ENCODE peak calls at places on chromosomes 16 and 17, in four cellular contexts. Y is effector memory CD4-positive, alpha-beta T cell; X is heart left ventricle; J is A549. R is an unnamed sample.

GRCh38 chr16:17529982-17530760 is 59.4 kb upstream of the XYLT1 start:
- DNase-seq in Y (no peak), J (no peak), X (no peak), R (no peak)

GRCh38 chr17:1997146-1997586 is 28.0 kb downstream of the RTN4RL1 start:
- DNase-seq in Y (no peak), X (no peak), J (peak), R (no peak)

GRCh38 chr17:68782829-68783228 is 172.4 kb downstream of the ABCA8 start:
- DNase-seq in X (no peak), Y (no peak), J (no peak), R (no peak)

GRCh38 chr17:38379448-38379847 is 27.8 kb downstream of the SOCS7 start:
- DNase-seq in X (no peak), J (no peak), Y (no peak), R (no peak)

GRCh38 chr16:10314811-10315210 is 71.0 kb upstream of the ATF7IP2 start:
- DNase-seq in J (no peak), X (no peak), Y (no peak), R (no peak)

GRCh38 chr17:41793749-41794602 is 7.5 kb upstream of the JUP start:
- DNase-seq in Y (no peak), J (no peak), X (peak), R (no peak)

GRCh38 chr16:85989376-85989775 is 90.4 kb downstream of the IRF8 start:
- DNase-seq in X (no peak), J (no peak), Y (no peak), R (no peak)

GRCh38 chr16:57413733-57414132 is 9.2 kb downstream of the CCL17 start:
- DNase-seq in J (no peak), X (no peak), Y (no peak), R (no peak)

GRCh38 chr17:40450175-40450574 is 6.9 kb downstream of the IGFBP4 start:
- DNase-seq in X (peak), J (peak), Y (no peak), R (peak)

GRCh38 chr16:25066747-25067631 is 44.6 kb upstream of the LCMT1 start:
- DNase-seq in Y (peak), X (peak), J (peak), R (no peak)

GRCh38 chr17:71085238-71086033 is 916.1 kb downstream of the KCNJ2 start:
- DNase-seq in J (peak), Y (no peak), X (no peak), R (peak)

GRCh38 chr17:77458202-77459017 is 317.6 kb downstream of the SEC14L1 start:
- DNase-seq in Y (no peak), X (no peak), J (no peak), R (no peak)

GRCh38 chr16:27492588-27492979 is 57.1 kb downstream of the GTF3C1 start:
- DNase-seq in J (no peak), Y (no peak), X (no peak), R (no peak)

GRCh38 chr17:77736721-77737120 is 221.8 kb upstream of the TNRC6C start:
- DNase-seq in X (peak), Y (no peak), J (no peak), R (no peak)

GRCh38 chr16:26382607-26383006 is 684.1 kb upstream of the C16orf82 start:
- DNase-seq in J (no peak), X (no peak), Y (no peak), R (no peak)

GRCh38 chr17:74345433-74346241 is 16.0 kb downstream of the BTBD17 start:
- DNase-seq in Y (no peak), J (no peak), X (no peak), R (no peak)

GRCh38 chr17:50768348-50768761 is 1.0 kb upstream of the ANKRD40CL start:
- DNase-seq in Y (no peak), J (peak), X (no peak), R (no peak)

GRCh38 chr16:24253192-24253591 is 2.9 kb upstream of the CACNG3 start:
- DNase-seq in X (no peak), J (peak), Y (no peak), R (peak)

GRCh38 chr16:7090628-7091115 is 242.0 kb upstream of the RBFOX1 start:
- DNase-seq in X (no peak), J (no peak), Y (no peak), R (no peak)

GRCh38 chr17:61381537-61381936 is 18.1 kb upstream of the TBX2 start:
- DNase-seq in Y (no peak), J (no peak), X (no peak), R (no peak)

GRCh38 chr16:9054460-9054859 is 37.0 kb upstream of the HAPSTR1 start:
- DNase-seq in X (no peak), J (no peak), Y (no peak), R (no peak)

GRCh38 chr17:42513686-42514085 is 22.4 kb upstream of the NAGLU start:
- DNase-seq in X (no peak), J (no peak), Y (no peak), R (no peak)

GRCh38 chr17:10294162-10294561 is 78.6 kb downstream of the MYH13 start:
- DNase-seq in Y (no peak), X (no peak), J (no peak), R (no peak)

GRCh38 chr16:19203374-19203966 is 35.4 kb downstream of the SYT17 start:
- DNase-seq in Y (no peak), X (no peak), J (no peak), R (no peak)

GRCh38 chr16:929674-930073 is 41.1 kb downstream of the LMF1 start:
- DNase-seq in Y (no peak), X (no peak), J (no peak), R (no peak)

GRCh38 chr17:7204335-7204734 is 15.3 kb downstream of the DLG4 start:
- DNase-seq in X (peak), J (no peak), Y (no peak), R (no peak)

GRCh38 chr17:77801545-77802332 is 156.8 kb upstream of the TNRC6C start:
- DNase-seq in J (no peak), Y (no peak), X (no peak), R (no peak)

GRCh38 chr17:489758-490329 is 137.2 kb upstream of the RPH3AL start:
- DNase-seq in X (peak), J (peak), Y (peak), R (no peak)

GRCh38 chr17:76678330-76678729 is 32.4 kb downstream of the MXRA7 start:
- DNase-seq in J (no peak), Y (peak), X (no peak), R (no peak)

GRCh38 chr17:557371-557770 is 157.3 kb downstream of the VPS53 start:
- DNase-seq in J (no peak), Y (no peak), X (no peak), R (no peak)

GRCh38 chr17:33330877-33331276 is 37.8 kb upstream of the ASIC2 start:
- DNase-seq in J (no peak), Y (no peak), X (no peak), R (no peak)

GRCh38 chr17:13671341-13671740 is 69.6 kb upstream of the HS3ST3A1 start:
- DNase-seq in Y (no peak), J (no peak), X (no peak), R (no peak)

GRCh38 chr16:73888840-73889577 is 407.6 kb upstream of the PSMD7 start:
- DNase-seq in J (no peak), Y (no peak), X (peak), R (no peak)

GRCh38 chr17:7523033-7523432 is 25.8 kb upstream of the TNFSF12 start:
- DNase-seq in Y (no peak), J (no peak), X (peak), R (peak)

GRCh38 chr17:29593546-29594440 is 861 bp downstream of the ANKRD13B start:
- DNase-seq in Y (no peak), J (no peak), X (peak), R (no peak)

GRCh38 chr17:75044716-75045115 is 2.1 kb downstream of the ATP5PD start:
- DNase-seq in Y (no peak), J (no peak), X (no peak), R (no peak)

GRCh38 chr16:23025692-23026305 is 123.5 kb downstream of the USP31 start:
- DNase-seq in Y (no peak), X (no peak), J (no peak), R (no peak)

GRCh38 chr16:23026777-23027362 is 122.4 kb downstream of the USP31 start:
- DNase-seq in X (no peak), Y (no peak), J (no peak), R (no peak)

GRCh38 chr16:23024044-23024443 is 125.2 kb downstream of the USP31 start:
- DNase-seq in X (no peak), J (no peak), Y (no peak), R (no peak)

GRCh38 chr16:23030001-23030400 is 119.3 kb downstream of the USP31 start:
- DNase-seq in J (no peak), Y (no peak), X (no peak), R (no peak)

DNA sequence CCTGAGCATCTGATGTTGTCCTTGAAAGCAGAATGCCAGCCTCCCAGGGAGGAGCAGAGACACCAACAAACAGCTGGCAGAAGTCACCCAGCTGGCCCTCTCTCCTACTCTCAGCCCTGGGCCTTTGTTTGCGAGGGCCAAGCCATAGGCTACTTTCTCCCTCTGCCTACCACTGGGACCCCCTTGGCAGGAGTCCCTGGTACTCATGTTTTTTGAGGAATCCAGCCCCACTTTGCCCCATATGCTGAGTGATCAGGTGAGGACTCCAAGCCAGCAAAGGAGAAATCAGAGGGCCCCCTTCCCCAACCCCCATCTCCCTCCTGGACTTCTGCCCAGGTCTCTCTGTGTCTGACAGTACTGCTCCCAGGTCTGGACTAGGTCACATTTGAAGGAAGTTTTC is 121.9 kb downstream of the USP31 start:
- DNase-seq in Y (no peak), J (no peak), X (no peak), R (no peak)
- H3K27ac ChIP-seq in Y (no peak), J (no peak), X (no peak), R (no peak)

DNA sequence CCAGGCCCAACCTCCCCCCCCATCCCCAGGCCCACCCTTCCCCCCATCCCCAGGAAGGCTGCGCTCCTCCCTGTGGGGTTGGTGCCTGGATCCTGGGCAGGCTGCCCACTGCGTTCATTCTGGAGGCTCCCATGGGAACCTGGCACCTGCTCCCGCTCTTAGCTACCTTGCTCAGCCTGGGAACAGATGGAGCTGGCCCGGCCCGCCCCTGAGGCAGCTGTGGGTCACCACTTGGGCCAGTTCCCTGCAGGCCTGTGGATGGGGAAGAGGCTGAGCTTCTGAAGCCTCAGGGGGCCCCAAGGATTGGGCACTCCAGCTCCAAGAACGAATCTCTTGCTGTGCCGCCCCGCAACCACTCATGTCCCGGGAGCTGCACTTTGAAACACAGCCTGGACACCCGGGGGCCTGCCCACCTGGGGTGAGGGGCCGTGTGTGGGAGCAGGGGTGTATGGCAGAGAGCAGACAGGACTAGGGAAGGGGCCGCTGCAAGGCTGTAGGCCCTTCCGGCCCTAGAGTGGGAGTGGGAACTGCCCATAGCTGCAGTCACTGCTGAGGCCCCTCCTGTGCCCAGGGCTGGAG is 37.7 kb downstream of the BAHCC1 start:
- DNase-seq in Y (no peak), J (no peak), X (no peak), R (no peak)
- H3K27ac ChIP-seq in Y (no peak), J (peak), X (no peak), R (no peak)

DNA sequence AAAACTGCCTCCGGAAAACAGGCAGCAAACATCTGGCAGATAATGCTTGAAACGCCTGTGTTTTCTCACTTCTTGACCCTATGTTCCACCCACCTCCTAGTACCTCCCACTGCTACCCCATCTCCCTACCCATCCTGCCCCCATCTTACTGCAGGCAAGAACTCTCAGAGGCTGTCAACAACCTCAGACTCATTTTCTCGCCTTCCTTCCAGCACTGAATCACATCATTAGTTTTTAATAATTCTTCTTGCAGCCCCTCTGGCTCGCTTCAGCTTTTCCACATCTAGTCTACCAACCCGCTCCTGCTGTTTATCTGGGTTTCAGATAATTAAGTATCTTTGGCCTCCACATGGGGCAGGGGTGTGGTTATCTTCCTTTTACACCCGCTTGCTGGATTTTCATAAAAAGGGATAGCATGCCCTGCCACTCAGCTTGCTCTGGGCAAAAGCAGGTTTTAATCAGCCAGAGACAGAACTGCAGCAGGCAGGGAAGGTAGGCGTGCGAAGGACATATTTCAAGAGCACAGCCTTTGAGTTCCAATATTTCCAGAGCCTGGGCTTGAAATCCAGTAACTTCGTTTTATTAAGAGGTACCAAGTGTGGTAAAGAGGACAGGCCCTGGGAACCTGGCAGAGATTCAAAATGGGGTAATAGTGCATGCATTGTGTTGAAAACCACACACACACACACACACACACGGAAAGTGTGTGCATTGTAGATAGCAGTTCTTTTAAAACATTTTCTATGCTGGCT is 87.5 kb downstream of the BMERB1 start:
- DNase-seq in Y (no peak), X (peak), J (no peak), R (no peak)
- H3K27ac ChIP-seq in Y (no peak), X (peak), J (peak), R (no peak)

GRCh38 chr17:4506892-4507291 is 8.2 kb downstream of the SPNS2 start:
- DNase-seq in X (no peak), Y (no peak), J (no peak), R (no peak)

GRCh38 chr17:4507361-4508111 is 8.9 kb downstream of the SPNS2 start:
- DNase-seq in X (no peak), Y (no peak), J (no peak), R (no peak)

GRCh38 chr17:4508207-4508606 is 9.5 kb downstream of the SPNS2 start:
- DNase-seq in J (no peak), Y (no peak), X (no peak), R (no peak)

GRCh38 chr17:4505187-4505586 is 6.5 kb downstream of the SPNS2 start:
- DNase-seq in Y (no peak), J (no peak), X (no peak), R (no peak)

DNA sequence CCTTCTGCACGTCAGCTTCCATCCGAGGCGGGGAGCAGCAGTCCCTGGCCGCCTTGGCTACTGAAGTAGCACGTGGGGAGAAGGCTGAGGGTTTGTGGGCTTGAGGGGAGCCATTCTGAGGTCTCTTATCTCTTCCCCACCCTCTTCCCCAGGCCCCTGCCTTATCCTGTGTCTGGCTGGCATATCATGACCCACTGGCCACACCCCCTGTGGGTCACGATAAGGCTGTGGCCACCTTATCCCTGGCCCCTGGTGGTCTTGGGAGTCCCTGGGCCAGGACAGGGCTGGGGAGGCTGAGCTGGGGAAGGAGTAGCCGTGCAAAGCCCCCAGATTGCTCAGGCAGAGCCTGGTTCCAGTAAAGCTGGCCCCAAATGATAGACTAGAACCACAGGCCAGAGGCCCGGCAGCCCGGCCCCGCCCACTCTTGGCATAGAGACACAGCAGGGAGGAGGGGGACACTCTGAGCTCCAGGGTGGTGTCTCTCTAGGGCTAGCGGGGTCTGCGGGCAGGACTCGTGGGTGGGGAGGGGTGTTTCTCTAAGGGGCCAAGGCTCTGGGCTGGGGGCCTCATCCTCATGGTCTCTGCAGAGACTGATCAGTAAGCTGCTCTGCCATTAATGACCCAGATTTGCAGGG is 7.6 kb downstream of the SPNS2 start:
- DNase-seq in X (no peak), J (no peak), Y (no peak), R (no peak)
- H3K27ac ChIP-seq in X (peak), J (no peak), Y (no peak), R (no peak)

GRCh38 chr16:64459402-64459801 is 662.5 kb downstream of the CDH11 start:
- DNase-seq in J (no peak), X (no peak), Y (no peak), R (no peak)

GRCh38 chr16:64455275-64455674 is 666.6 kb downstream of the CDH11 start:
- DNase-seq in X (no peak), Y (no peak), J (no peak), R (no peak)

DNA sequence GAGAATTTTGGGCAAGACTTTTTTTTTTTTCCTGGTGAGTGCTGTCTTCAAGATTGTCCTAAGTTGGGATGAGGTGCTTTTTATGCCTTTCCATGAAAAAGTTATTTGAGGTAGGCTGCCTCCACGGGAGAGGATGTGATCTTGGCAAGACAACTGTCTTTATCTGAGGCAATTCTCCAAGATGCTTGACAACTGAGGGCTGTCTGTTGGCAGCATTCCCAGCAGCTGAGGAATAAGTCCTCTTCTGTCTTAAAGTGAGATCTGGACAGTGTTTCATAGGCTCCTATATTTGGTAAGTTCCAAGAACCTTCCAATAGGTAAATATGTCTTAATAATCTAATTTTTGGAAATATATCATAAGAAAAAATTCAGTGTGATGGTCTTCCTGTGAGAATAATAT is 662.0 kb downstream of the CDH11 start:
- DNase-seq in X (peak), Y (no peak), J (no peak), R (no peak)
- H3K27ac ChIP-seq in X (no peak), Y (no peak), J (no peak), R (no peak)

GRCh38 chr17:81195941-81196495 is 26.7 kb downstream of the CEP131 start:
- DNase-seq in J (no peak), X (no peak), Y (no peak), R (no peak)
- H3K27ac ChIP-seq in J (no peak), X (no peak), Y (no peak), R (no peak)

DNA sequence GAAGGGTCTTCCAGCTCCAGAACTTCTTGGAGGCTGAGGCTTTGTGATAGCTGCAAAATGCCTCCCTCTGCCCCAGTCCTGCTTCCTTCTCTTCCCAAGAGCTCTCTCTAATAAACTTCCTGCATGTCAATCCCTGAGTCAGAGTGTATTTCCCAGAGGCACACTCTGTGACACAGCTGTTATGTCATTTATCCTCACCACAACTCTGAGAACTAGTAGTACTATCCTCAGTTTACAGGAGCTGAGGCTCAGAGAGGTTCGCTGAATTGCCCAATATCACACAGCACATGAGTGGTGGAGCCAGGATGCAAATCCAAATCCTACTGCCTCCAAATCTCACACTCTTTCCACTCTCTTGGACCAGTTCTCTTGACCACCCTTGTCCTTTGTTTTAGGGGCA is 20.0 kb downstream of the UNC45B start:
- DNase-seq in X (no peak), Y (no peak), J (no peak), R (no peak)
- H3K27ac ChIP-seq in X (no peak), Y (no peak), J (no peak), R (no peak)

DNA sequence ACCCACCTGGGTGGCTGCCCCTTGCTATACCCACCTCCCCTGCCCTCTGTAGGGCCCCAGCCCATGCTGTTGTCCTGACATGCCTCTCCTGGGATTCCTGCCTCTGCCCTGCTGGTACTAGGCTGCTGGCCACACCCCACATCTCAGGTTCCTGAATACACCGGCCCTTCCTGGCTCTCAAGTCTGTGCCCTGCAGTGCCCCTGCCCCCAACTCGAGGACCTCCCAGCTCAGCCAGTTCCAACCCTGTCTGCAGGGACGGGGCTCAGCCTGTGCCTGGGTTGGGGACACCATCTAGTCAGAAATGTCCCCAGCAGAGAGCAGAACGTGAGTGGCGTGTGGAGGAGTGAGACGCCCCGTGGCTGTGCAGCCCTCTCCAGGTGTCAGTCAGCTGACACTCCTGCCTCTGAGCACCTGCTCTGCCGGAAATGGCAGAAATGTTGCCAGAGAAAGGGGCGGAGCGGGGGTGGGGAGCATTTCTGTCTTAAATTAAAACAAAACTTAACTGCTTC is 28.7 kb downstream of the ACSF3 start:
- DNase-seq in Y (peak), J (no peak), X (no peak), R (no peak)
- H3K27ac ChIP-seq in Y (peak), J (no peak), X (no peak), R (no peak)